ENCODE peak calls at places on chromosomes 7 and 10, in four cellular contexts. X, C, D and L are unnamed samples.

GRCh38 chr7:27151945-27152815 is at the start of gene HOXA3:
- DNase-seq in X (no peak), D (peak), C (peak), L (no peak)

GRCh38 chr7:106592282-106593027 is 68.5 kb downstream of the CCDC71L start:
- DNase-seq in X (no peak), D (no peak), C (no peak), L (no peak)

GRCh38 chr7:125636320-125636962 is 706.8 kb upstream of the POT1 start:
- DNase-seq in C (no peak), D (no peak), X (no peak), L (no peak)

GRCh38 chr10:48215148-48215982 is 59.1 kb downstream of the FRMPD2 start:
- DNase-seq in X (no peak), C (peak), D (no peak), L (peak)

GRCh38 chr7:29865526-29865925 is 59.2 kb downstream of the WIPF3 start:
- DNase-seq in C (no peak), X (no peak), D (no peak), L (no peak)

GRCh38 chr10:43202657-43203490 is 64.0 kb downstream of the RASGEF1A start:
- DNase-seq in D (peak), X (no peak), C (peak), L (peak)

GRCh38 chr10:68628576-68629127 is 68.5 kb downstream of the TET1 start:
- DNase-seq in C (no peak), X (no peak), D (no peak), L (no peak)

GRCh38 chr10:122140941-122141623 is 130.0 kb upstream of the BTBD16 start:
- DNase-seq in D (peak), X (no peak), C (no peak), L (no peak)

GRCh38 chr10:88651131-88651541 is 13.1 kb upstream of the LIPF start:
- DNase-seq in D (no peak), C (no peak), X (no peak), L (no peak)

GRCh38 chr7:142853739-142854504 is 954 bp upstream of the EPHB6 start:
- DNase-seq in D (peak), X (peak), C (peak), L (peak)

GRCh38 chr7:115357213-115357999 is 435.5 kb downstream of the MDFIC start:
- DNase-seq in D (no peak), C (no peak), X (no peak), L (no peak)

GRCh38 chr7:53111061-53111460 is 75.6 kb downstream of the POM121L12 start:
- DNase-seq in X (no peak), C (no peak), D (no peak), L (no peak)

GRCh38 chr10:113867904-113868303 is 13.4 kb downstream of the NHLRC2 start:
- DNase-seq in X (no peak), C (no peak), D (no peak), L (no peak)

GRCh38 chr7:132577206-132578049 is 1.2 kb upstream of the PLXNA4 start:
- DNase-seq in D (peak), X (no peak), C (peak), L (no peak)
- TF ChIP-seq CTCF in D (no peak), X (no peak), C (peak), L (no peak)

GRCh38 chr10:117165557-117166419 is 27.7 kb upstream of the VAX1 start:
- DNase-seq in X (no peak), D (no peak), C (peak), L (peak)
- TF ChIP-seq CTCF in X (no peak), D (peak), C (peak), L (no peak)

GRCh38 chr7:64642046-64642445 is 23.9 kb upstream of the ZNF107 start:
- DNase-seq in C (no peak), X (no peak), D (no peak), L (no peak)

GRCh38 chr7:64639267-64640001 is 26.5 kb upstream of the ZNF107 start:
- DNase-seq in X (no peak), C (no peak), D (no peak), L (no peak)

GRCh38 chr7:64643567-64643966 is 22.4 kb upstream of the ZNF107 start:
- DNase-seq in C (no peak), X (no peak), D (no peak), L (no peak)

GRCh38 chr7:64640504-64640903 is 25.4 kb upstream of the ZNF107 start:
- DNase-seq in X (no peak), D (no peak), C (no peak), L (no peak)

GRCh38 chr7:64642875-64643274 is 23.1 kb upstream of the ZNF107 start:
- DNase-seq in D (no peak), X (no peak), C (no peak), L (no peak)
- TF ChIP-seq CTCF in D (no peak), X (no peak), C (no peak), L (no peak)

DNA sequence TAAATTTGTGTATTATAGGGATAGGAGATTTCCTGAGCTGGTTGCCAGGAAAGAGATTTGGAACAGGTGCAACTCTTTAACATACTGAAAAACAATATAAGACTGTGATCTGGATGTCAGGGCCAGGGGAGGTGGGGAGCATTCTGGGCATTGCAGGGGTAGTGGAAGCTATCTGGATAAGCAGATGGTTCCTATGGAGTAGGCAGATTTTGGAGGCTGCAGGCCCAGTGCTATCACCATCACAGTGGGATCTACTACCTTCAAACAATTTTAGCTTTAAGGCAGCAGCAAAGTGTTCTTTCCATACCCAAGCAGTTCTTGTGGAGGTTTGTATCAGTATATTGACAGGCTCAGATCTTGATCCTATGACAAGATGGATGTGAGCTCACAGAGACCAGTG is 71.1 kb downstream of the ADAM22 start:
- DNase-seq in C (no peak), D (no peak), X (no peak), L (no peak)
- TF ChIP-seq CTCF in C (no peak), D (no peak), X (no peak), L (no peak)

GRCh38 chr10:86226016-86226415 is 140.6 kb downstream of the GRID1 start:
- DNase-seq in C (no peak), X (no peak), D (no peak), L (no peak)
- TF ChIP-seq CTCF in C (no peak), X (no peak), D (no peak), L (no peak)

DNA sequence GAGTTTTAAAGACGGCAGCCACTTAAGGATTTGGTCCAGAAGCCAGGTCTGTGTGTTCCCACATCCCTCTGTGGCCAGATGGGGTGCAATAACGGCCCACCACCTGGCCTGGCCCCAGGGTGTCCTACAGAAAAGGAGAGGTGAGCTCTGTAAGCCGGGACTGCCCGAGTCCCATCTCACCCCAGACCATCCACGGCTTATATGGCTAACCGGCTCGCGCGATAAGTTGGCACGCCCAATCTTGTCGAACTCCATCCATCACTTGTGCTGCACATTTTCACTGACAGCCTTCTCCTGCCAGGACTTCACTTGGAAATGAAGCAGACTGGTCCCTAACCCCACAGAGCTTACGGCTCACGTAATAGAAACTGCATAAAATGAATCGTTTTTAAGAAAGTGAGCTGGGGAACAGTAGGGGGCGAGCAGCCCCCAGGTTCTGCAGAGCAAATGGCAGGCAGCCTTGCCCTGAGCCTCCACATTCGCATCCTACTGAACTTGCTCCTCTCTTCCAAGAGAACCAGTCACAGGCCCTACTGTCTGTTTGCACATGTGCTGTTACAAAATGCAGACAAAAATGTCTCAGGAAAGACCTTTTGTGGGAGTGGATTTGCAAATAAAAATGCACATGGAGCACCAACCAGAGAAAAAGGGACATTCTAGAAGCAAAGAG is 98.2 kb downstream of the TNS3 start:
- DNase-seq in D (peak), C (peak), X (no peak), L (no peak)
- TF ChIP-seq CTCF in D (peak), C (peak), X (no peak), L (no peak)

GRCh38 chr10:361203-362135 is 226.2 kb downstream of the ZMYND11 start:
- DNase-seq in D (no peak), X (no peak), C (no peak), L (no peak)
- TF ChIP-seq CTCF in D (no peak), X (no peak), C (no peak), L (no peak)